ENCODE peak calls at places on chromosomes 6 and 20, in ten cellular contexts. P is CD4-positive, alpha-beta memory T cell; T is pancreas; O is effector memory CD4-positive, alpha-beta T cell; C is ovary; B is mesendoderm; F is psoas muscle; I is hepatocyte; W is right atrium auricular region; G is heart left ventricle. E is an unnamed sample.

GRCh38 chr20:38127011-38127621 is 38.0 kb downstream of the TGM2 start:
- DNase-seq in P (no peak), T (no peak), O (no peak), C (peak; percentile 30), B (no peak), F (peak; percentile 58), I (peak; percentile 54), W (no peak), G (peak; percentile 55), E (no peak)

GRCh38 chr20:24135786-24136185 is 147.2 kb upstream of the GGTLC1 start:
- DNase-seq in P (no peak), T (no peak), O (no peak), C (no peak), B (no peak), F (no peak), I (no peak), W (no peak), G (no peak), E (no peak)

GRCh38 chr20:24806896-24807676 is 142.0 kb upstream of the CST7 start:
- DNase-seq in P (no peak), T (no peak), O (no peak), C (no peak), B (no peak), F (peak; percentile 32), I (no peak), W (no peak), G (no peak), E (no peak)

GRCh38 chr20:52484438-52484837 is 292.9 kb upstream of the ZFP64 start:
- DNase-seq in P (no peak), T (no peak), O (no peak), C (no peak), B (peak; percentile 37), F (no peak), I (no peak), W (no peak), G (no peak), E (no peak)

GRCh38 chr6:156689656-156690055 is 87.5 kb upstream of the ARID1B start:
- DNase-seq in P (no peak), T (no peak), O (no peak), C (no peak), B (no peak), F (no peak), I (no peak), W (no peak), G (no peak), E (no peak)

GRCh38 chr6:137872071-137872470 is 5.0 kb downstream of the TNFAIP3 start:
- DNase-seq in P (no peak), T (no peak), O (no peak), C (no peak), B (no peak), F (no peak), I (no peak), W (no peak), G (no peak), E (no peak)

GRCh38 chr6:3045369-3045768 is 22.9 kb upstream of the RIPK1 start:
- DNase-seq in P (no peak), T (peak; percentile 45), O (no peak), C (no peak), B (no peak), F (no peak), I (no peak), W (no peak), G (no peak), E (no peak)

GRCh38 chr6:134267917-134268361 is 50.0 kb downstream of the SGK1 start:
- DNase-seq in P (no peak), T (no peak), O (no peak), C (no peak), B (peak; percentile 60), F (no peak), I (peak; percentile 58), W (no peak), G (peak; percentile 50), E (no peak)

GRCh38 chr6:7730852-7731251 is 5.0 kb downstream of the BMP6 start:
- DNase-seq in P (no peak), T (no peak), O (no peak), C (no peak), B (peak; percentile 16), F (no peak), I (no peak), W (no peak), G (no peak), E (no peak)

GRCh38 chr20:419556-420168 is 11.6 kb downstream of the RBCK1 start:
- DNase-seq in P (no peak), T (no peak), O (no peak), C (no peak), B (no peak), F (no peak), I (no peak), W (no peak), G (no peak), E (no peak)

GRCh38 chr20:47241345-47241781 is 115.1 kb downstream of the ZMYND8 start:
- DNase-seq in P (no peak), T (no peak), O (no peak), C (peak; percentile 44), B (no peak), F (no peak), I (no peak), W (no peak), G (peak; percentile 47), E (no peak)

GRCh38 chr6:130760006-130760405 is 67.2 kb upstream of the SMLR1 start:
- DNase-seq in P (no peak), T (no peak), O (no peak), C (no peak), B (peak; percentile 83), F (no peak), I (peak; percentile 33), W (no peak), G (no peak), E (no peak)

GRCh38 chr20:44496976-44497375 is 21.3 kb downstream of the TTPAL start:
- DNase-seq in P (no peak), T (no peak), O (no peak), C (no peak), B (no peak), F (no peak), I (no peak), W (no peak), G (no peak), E (no peak)

GRCh38 chr6:18034798-18035202 is 47.4 kb upstream of the KIF13A start:
- DNase-seq in P (no peak), T (peak; percentile 39), O (no peak), C (no peak), B (no peak), F (no peak), I (peak; percentile 66), W (no peak), G (no peak), E (no peak)

GRCh38 chr20:51665543-51666118 is 102.6 kb downstream of the ATP9A start:
- DNase-seq in P (no peak), T (no peak), O (no peak), C (no peak), B (no peak), F (no peak), I (peak; percentile 30), W (no peak), G (no peak), E (no peak)

GRCh38 chr6:114195736-114196403 is 147.0 kb downstream of the HS3ST5 start:
- DNase-seq in P (no peak), T (no peak), O (no peak), C (no peak), B (no peak), F (no peak), I (no peak), W (no peak), G (no peak), E (no peak)

GRCh38 chr6:114194362-114195343 is 148.2 kb downstream of the HS3ST5 start:
- DNase-seq in P (no peak), T (peak; percentile 22), O (no peak), C (no peak), B (no peak), F (no peak), I (peak; percentile 12), W (no peak), G (no peak), E (no peak)
- H3K4me1 ChIP-seq in P (no peaks in the 10 kb centered on the region), T (no peaks in the 10 kb centered on the region), O (no peaks in the 10 kb centered on the region), C (no peaks in the 10 kb centered on the region), B (peaks cover 6% of the 10 kb centered on the region), F (peaks cover 7% of the 10 kb centered on the region), I (peaks cover 6% of the 10 kb centered on the region), W (no peaks in the 10 kb centered on the region), G (peaks cover 3% of the 10 kb centered on the region), E (no peaks in the 10 kb centered on the region)

DNA sequence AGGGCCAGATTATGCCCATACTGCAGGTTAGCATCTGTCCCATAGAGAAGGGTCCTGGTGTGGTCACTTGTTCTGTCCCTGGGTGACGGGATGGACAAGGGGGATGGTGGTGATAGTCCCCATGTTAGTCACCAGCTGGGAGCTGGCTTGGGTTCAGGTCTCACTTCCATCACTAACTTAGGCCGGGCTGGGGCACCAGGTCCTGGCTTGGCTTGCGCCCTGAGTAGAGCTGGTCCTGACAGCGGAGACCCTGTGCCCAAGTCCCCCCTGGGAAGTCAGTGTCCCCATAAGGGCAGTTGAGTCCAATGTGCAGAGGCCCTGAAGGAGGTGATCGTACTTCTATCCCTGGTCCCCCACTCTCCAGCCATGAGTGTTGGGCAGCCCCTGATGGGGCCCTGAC is 52.6 kb downstream of the ANKRD60 start:
- DNase-seq in P (no peak), T (no peak), O (no peak), C (peak; percentile 40), B (no peak), F (no peak), I (no peak), W (no peak), G (no peak), E (no peak)
- H3K27me3 ChIP-seq in P (peaks cover 8% of the 10 kb centered on the region), T (no peaks in the 10 kb centered on the region), O (peaks cover 7% of the 10 kb centered on the region), C (no peaks in the 10 kb centered on the region), B (no peaks in the 10 kb centered on the region), F (no peaks in the 10 kb centered on the region), I (peaks cover 7% of the 10 kb centered on the region), W (no peaks in the 10 kb centered on the region), G (peaks cover 7% of the 10 kb centered on the region), E (no peaks in the 10 kb centered on the region)

GRCh38 chr20:57432874-57433491 is 41.8 kb downstream of the RBM38 start:
- DNase-seq in P (peak; percentile 77), T (no peak), O (peak; percentile 38), C (peak; percentile 53), B (no peak), F (peak; percentile 85), I (no peak), W (peak; percentile 74), G (peak; percentile 83), E (peak; percentile 81)
- H3K4me3 ChIP-seq in P (no peak overlapping the region), T (no peak overlapping the region), O (peak overlapping the region; percentile 9), C (no peak overlapping the region), B (no peak overlapping the region), F (peak overlapping the region; percentile 12), I (no peak overlapping the region), W (no peak overlapping the region), G (no peak overlapping the region), E (peak overlapping the region; percentile 34)

DNA sequence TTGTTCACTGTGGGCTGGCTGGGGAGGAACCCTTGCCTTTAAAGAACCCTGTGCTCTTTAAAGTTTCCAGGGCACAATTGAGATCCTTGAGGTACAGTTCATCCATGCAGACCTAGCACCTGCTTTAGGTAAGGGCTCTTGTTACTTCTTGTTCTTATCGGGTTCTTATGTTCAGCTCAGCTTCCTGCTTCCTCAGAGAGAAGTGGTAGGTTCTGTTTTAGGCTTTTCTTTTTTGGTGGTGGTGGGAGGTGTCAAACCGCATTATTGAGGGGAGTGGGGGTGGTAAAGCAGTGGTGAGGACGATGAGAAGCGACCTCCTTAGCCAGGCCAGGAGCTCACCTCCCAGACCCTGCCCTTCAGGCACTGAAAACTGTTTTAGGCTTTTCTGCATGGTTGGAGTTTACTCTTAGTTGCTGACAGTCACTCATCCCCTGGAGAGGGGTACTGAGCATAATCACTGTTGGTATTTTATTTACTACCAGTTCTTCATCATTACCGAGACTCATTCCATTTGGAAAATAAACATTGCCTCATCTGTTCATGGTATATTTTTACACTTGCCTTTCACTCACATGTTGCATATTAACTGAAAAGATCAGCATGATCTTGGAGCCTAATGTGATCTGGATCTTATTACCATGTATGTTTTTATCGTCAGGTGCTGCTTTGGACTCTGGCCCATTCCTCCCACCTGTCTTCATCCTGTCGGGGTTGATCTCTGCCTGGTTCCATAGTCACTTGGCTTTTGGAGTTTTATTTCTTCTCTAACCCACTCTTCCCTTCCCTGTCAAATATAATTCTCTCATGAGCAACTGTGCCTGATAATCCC is 35.4 kb downstream of the SLC16A10 start:
- DNase-seq in P (no peak), T (no peak), O (no peak), C (no peak), B (no peak), F (no peak), I (no peak), W (no peak), G (no peak), E (peak; percentile 10)
- H3K4me1 ChIP-seq in P (peaks cover 10% of the 10 kb centered on the region), T (peaks cover 26% of the 10 kb centered on the region), O (no peaks in the 10 kb centered on the region), C (no peaks in the 10 kb centered on the region), B (no peaks in the 10 kb centered on the region), F (peaks cover 54% of the 10 kb centered on the region), I (peaks cover 13% of the 10 kb centered on the region), W (no peaks in the 10 kb centered on the region), G (no peaks in the 10 kb centered on the region), E (peaks cover 8% of the 10 kb centered on the region)

E was measured in naive thymus-derived CD4-positive, alpha-beta T cell.